ENCODE peak calls at places on chromosomes 6 and 20, in four cellular contexts. J is mesenchymal stem cell, M is trophoblast cell, K is H1. Q is an unnamed sample.

GRCh38 chr20:7911586-7912330 is 28.5 kb downstream of the HAO1 start:
- DNase-seq in J (no peak), M (no peak), K (no peak), Q (no peak)

GRCh38 chr20:17460119-17460518 is 71.1 kb downstream of the BFSP1 start:
- DNase-seq in J (no peak), M (no peak), K (no peak), Q (no peak)

GRCh38 chr6:99590728-99591672 is 15.6 kb upstream of the PRDM13 start:
- DNase-seq in J (no peak), M (no peak), K (no peak), Q (no peak)

GRCh38 chr20:5353624-5354496 is 37.1 kb upstream of the PROKR2 start:
- DNase-seq in J (peak), M (no peak), K (no peak), Q (no peak)

GRCh38 chr6:118356686-118357085 is 191.4 kb upstream of the PLN start:
- DNase-seq in J (no peak), M (no peak), K (no peak), Q (no peak)

GRCh38 chr6:134880487-134881190 is 69.3 kb downstream of the ALDH8A1 start:
- DNase-seq in J (no peak), M (no peak), K (no peak), Q (no peak)

GRCh38 chr20:1890469-1891262 is 4.5 kb upstream of the SIRPA start:
- DNase-seq in J (no peak), M (no peak), K (no peak), Q (no peak)

GRCh38 chr20:58523916-58524315 is 8.7 kb upstream of the APCDD1L start:
- DNase-seq in J (peak), M (no peak), K (no peak), Q (no peak)

GRCh38 chr20:43916073-43916874 is 1.6 kb downstream of the TOX2 start:
- DNase-seq in J (peak), M (no peak), K (no peak), Q (no peak)

GRCh38 chr20:36893801-36894200 is 17.9 kb downstream of the TLDC2 start:
- DNase-seq in J (no peak), M (no peak), K (no peak), Q (no peak)

GRCh38 chr20:1934578-1935573 is 39.7 kb downstream of the SIRPA start:
- DNase-seq in J (peak), M (no peak), K (no peak), Q (no peak)

GRCh38 chr6:142913511-142914047 is 31.4 kb downstream of the HIVEP2 start:
- DNase-seq in J (no peak), M (peak), K (no peak), Q (no peak)

DNA sequence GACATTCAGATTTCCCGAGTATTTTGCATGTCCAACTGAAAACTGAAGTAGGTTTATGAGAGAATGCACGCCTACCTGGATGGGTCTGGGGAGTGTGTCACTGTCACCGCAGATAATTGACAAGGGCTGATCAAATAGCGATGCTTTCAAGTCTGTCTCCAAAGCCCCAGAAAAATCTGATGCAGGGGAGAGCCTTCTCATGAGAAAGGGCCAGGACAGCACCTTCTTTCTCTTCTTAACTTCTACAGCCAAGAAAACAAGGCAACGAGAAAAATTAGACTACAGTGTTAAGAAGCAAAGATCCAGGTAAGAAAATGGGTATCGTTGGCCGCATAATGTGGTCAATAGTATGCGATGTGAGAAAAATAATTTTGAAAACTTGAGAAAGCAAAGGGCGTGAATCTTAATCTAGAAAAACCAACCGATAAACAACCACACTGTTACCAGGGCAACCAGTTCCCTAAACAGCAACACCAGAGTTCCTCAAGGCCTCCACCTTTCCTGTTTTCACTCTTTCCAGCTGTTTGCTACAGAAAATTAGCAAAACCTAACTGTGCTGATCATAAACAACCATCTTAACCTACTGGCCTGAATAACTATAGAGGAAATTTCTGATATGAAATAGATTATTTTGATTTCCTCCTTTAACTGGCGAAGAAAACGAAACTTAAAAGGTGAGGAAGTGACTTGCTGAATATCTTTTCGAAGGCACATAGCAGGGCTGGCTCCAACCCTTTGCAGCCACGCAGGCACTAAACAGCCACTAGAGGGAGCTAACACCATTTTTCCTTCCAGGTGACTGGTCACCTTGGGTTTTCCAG is 2.6 kb downstream of the TAGAP start:
- DNase-seq in J (peak), M (peak), K (peak), Q (peak)
- H2BK12ac ChIP-seq in J (no peak), M (no peak), K (peak), Q (no peak)

DNA sequence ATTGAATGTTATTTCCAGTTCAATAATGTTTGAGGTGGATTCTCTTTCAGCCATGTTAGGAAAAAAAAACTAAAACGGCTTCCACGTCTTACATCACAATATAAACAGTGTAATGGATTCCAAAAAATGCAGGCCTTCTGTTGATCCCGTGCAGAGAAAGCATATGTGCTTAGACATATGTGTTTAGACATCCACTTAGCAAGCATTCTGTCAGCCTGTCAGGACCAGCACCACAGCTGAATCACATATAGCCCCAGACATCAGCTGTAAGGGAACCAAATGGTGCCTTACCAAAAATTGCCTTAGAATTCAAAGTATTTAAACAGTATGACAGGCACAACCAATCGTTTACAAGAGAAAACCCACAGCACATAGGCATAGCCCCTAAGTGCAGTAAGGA is 304.9 kb downstream of the EYA4 start:
- DNase-seq in J (peak), M (no peak), K (no peak), Q (no peak)
- H3K14ac ChIP-seq in J (no peak), M (no peak), K (no peak), Q (no peak)

DNA sequence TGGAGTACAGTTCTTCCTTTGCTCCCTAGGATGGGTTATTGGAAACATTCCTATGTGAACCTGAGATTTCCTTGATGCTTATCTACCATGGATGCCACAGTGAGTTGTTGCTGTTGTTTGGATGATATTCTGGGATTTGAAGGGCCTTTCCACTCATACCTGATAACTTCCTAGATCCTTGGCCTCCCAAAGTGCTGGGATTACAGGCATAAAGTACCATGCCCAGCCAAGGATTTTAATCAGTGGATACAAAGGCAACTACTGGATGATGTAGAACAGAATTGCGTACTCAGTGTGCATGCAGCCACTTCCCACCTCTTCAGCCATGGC is 20.0 kb downstream of the PPP1R16B start:
- DNase-seq in J (no peak), M (no peak), K (no peak), Q (no peak)
- H3K4me3 ChIP-seq in J (no peak), M (no peak), K (no peak), Q (no peak)

GRCh38 chr6:20319520-20320357 is 81.9 kb upstream of the E2F3 start:
- DNase-seq in J (no peak), M (no peak), K (no peak), Q (no peak)
- H2BK12ac ChIP-seq in J (no peak), M (no peak), K (no peak), Q (no peak)

GRCh38 chr20:50652702-50653294 is 38.5 kb downstream of the RIPOR3 start:
- DNase-seq in J (peak), M (no peak), K (no peak), Q (no peak)

GRCh38 chr20:50655325-50655880 is 35.9 kb downstream of the RIPOR3 start:
- DNase-seq in J (peak), M (no peak), K (no peak), Q (no peak)

GRCh38 chr20:50658804-50659380 is 32.5 kb downstream of the RIPOR3 start:
- DNase-seq in J (no peak), M (no peak), K (no peak), Q (no peak)

GRCh38 chr20:50651676-50652075 is 39.7 kb downstream of the RIPOR3 start:
- DNase-seq in J (no peak), M (no peak), K (no peak), Q (no peak)

DNA sequence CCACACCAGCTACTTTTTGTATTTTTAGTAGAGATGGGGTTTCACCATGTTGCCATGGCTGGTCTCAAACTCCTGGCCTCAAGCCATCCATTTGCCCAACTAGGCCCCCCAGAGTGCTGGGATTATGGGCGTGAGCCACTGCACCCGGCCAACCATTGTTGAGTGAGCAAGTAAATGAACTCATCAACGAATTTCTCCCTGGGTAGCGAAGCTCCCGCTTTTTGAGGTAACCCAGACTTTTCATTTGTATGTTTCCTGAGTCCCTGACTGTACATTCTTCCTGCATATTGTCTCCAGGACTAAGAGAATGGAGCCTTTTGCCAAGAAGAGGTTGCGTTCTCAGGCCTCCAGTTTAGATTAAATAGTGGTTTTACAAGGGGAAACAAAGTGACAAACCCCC is 36.4 kb downstream of the RIPOR3 start:
- DNase-seq in J (no peak), M (no peak), K (no peak), Q (no peak)
- H3K14ac ChIP-seq in J (no peak), M (peak), K (no peak), Q (no peak)

GRCh38 chr6:44001318-44001868 is 125.9 kb downstream of the MRPL14 start:
- DNase-seq in J (peak), M (no peak), K (peak), Q (no peak)

GRCh38 chr6:44002071-44002590 is 125.1 kb downstream of the MRPL14 start:
- DNase-seq in J (peak), M (no peak), K (peak), Q (peak)

GRCh38 chr6:44003345-44004061 is 123.7 kb downstream of the MRPL14 start:
- DNase-seq in J (no peak), M (no peak), K (no peak), Q (no peak)

GRCh38 chr6:44004136-44004535 is 123.1 kb downstream of the MRPL14 start:
- DNase-seq in J (no peak), M (no peak), K (no peak), Q (no peak)

GRCh38 chr6:44002591-44003344 is 124.5 kb downstream of the MRPL14 start:
- DNase-seq in J (peak), M (peak), K (peak), Q (no peak)
- H3K4me3 ChIP-seq in J (peak), M (peak), K (peak), Q (peak)

DNA sequence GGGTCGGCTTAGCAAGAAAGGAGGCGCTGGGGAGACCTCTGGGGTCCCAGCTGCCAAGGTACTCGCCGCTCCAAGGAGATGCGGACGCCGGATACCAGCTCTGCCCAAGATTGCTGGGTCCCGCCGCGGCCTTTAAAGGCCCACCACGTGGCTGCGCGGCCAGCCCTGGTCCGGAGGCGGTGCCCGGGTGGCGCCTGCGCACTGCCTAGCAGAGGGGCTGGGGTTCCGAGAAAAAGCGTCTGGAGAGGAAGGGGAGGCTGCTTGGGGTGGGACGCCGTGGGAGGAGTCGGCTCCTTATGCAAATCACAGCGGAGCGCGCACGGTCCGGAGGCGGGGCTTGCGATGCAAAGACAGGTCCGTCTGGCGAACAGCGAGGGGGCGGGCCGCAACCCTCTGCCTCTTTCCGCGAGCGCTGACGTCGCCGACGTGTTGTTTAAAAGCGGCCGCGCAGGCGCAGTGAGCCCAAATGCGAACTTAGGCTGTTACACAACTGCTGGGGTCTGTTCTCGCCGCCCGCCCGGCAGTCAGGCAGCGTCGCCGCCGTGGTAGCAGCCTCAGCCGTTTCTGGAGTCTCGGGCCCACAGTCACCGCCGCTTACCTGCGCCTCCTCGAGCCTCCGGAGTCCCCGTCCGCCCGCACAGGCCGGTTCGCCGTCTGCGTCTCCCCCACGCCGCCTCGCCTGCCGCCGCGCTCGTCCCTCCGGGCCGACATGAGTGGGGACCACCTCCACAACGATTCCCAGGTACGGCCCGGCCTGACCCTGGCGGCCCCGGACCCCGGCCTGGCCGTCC is at the start of gene TOP1:
- DNase-seq in J (peak), M (peak), K (peak), Q (peak)
- H2BK12ac ChIP-seq in J (peak), M (peak), K (peak), Q (no peak)